ENCODE peak calls at places on chromosomes 12 and 14, in nine cellular contexts. One of them, this sample, is unnamed. For H3K4me1, the result is how much of the 10 kb centered on the place peaks cover.

GRCh38 chr12:107884769-107885694 is 110.5 kb downstream of the ASCL4 start:
- DNase-seq in Peyer's patch: peak
- DNase-seq in psoas muscle: peak
- DNase-seq in cardiac muscle cell: peak
- DNase-seq in GM23338: peak
- DNase-seq in IMR-90: peak
- DNase-seq in left ventricle myocardium inferior: no peak
- DNase-seq in CD8-positive, alpha-beta memory T cell: no peak
- DNase-seq in aorta: no peak
- DNase-seq in this sample: peak

GRCh38 chr12:74915718-74916117 is 293.9 kb downstream of the KCNC2 start:
- DNase-seq in aorta: no peak
- DNase-seq in CD8-positive, alpha-beta memory T cell: no peak
- DNase-seq in IMR-90: no peak
- DNase-seq in left ventricle myocardium inferior: no peak
- DNase-seq in GM23338: no peak
- DNase-seq in cardiac muscle cell: no peak
- DNase-seq in Peyer's patch: no peak
- DNase-seq in psoas muscle: no peak
- DNase-seq in this sample: no peak

GRCh38 chr12:109291531-109292341 is 17.3 kb downstream of the FOXN4 start:
- DNase-seq in Peyer's patch: peak
- DNase-seq in left ventricle myocardium inferior: peak
- DNase-seq in psoas muscle: no peak
- DNase-seq in aorta: peak
- DNase-seq in GM23338: peak
- DNase-seq in IMR-90: no peak
- DNase-seq in CD8-positive, alpha-beta memory T cell: no peak
- DNase-seq in cardiac muscle cell: peak
- DNase-seq in this sample: peak

GRCh38 chr14:104460920-104461651 is 118.5 kb upstream of the C14orf180 start:
- DNase-seq in aorta: no peak
- DNase-seq in GM23338: peak
- DNase-seq in CD8-positive, alpha-beta memory T cell: no peak
- DNase-seq in left ventricle myocardium inferior: no peak
- DNase-seq in cardiac muscle cell: peak
- DNase-seq in IMR-90: no peak
- DNase-seq in psoas muscle: no peak
- DNase-seq in Peyer's patch: no peak
- DNase-seq in this sample: peak

GRCh38 chr12:123141615-123142517 is 9.0 kb downstream of the PITPNM2 start:
- DNase-seq in CD8-positive, alpha-beta memory T cell: no peak
- DNase-seq in GM23338: peak
- DNase-seq in Peyer's patch: peak
- DNase-seq in psoas muscle: peak
- DNase-seq in left ventricle myocardium inferior: peak
- DNase-seq in IMR-90: peak
- DNase-seq in aorta: peak
- DNase-seq in cardiac muscle cell: peak
- DNase-seq in this sample: peak

GRCh38 chr12:96177013-96177412 is 17.2 kb upstream of the ELK3 start:
- DNase-seq in aorta: no peak
- DNase-seq in psoas muscle: no peak
- DNase-seq in CD8-positive, alpha-beta memory T cell: no peak
- DNase-seq in IMR-90: peak
- DNase-seq in left ventricle myocardium inferior: no peak
- DNase-seq in Peyer's patch: no peak
- DNase-seq in cardiac muscle cell: peak
- DNase-seq in GM23338: no peak
- DNase-seq in this sample: no peak

GRCh38 chr14:57199911-57200310 is 68.8 kb downstream of the EXOC5 start:
- DNase-seq in aorta: no peak
- DNase-seq in psoas muscle: no peak
- DNase-seq in Peyer's patch: no peak
- DNase-seq in CD8-positive, alpha-beta memory T cell: no peak
- DNase-seq in cardiac muscle cell: peak
- DNase-seq in left ventricle myocardium inferior: no peak
- DNase-seq in GM23338: no peak
- DNase-seq in IMR-90: peak
- DNase-seq in this sample: no peak

GRCh38 chr12:62933220-62933870 is 1.6 kb downstream of the PPM1H start:
- DNase-seq in IMR-90: no peak
- DNase-seq in psoas muscle: no peak
- DNase-seq in GM23338: peak
- DNase-seq in aorta: no peak
- DNase-seq in cardiac muscle cell: no peak
- DNase-seq in Peyer's patch: no peak
- DNase-seq in CD8-positive, alpha-beta memory T cell: no peak
- DNase-seq in left ventricle myocardium inferior: peak
- DNase-seq in this sample: no peak

GRCh38 chr12:120015313-120015712 is 26.3 kb downstream of the BICDL1 start:
- DNase-seq in GM23338: no peak
- DNase-seq in aorta: no peak
- DNase-seq in cardiac muscle cell: no peak
- DNase-seq in IMR-90: no peak
- DNase-seq in CD8-positive, alpha-beta memory T cell: peak
- DNase-seq in Peyer's patch: no peak
- DNase-seq in psoas muscle: no peak
- DNase-seq in left ventricle myocardium inferior: no peak
- DNase-seq in this sample: no peak

GRCh38 chr12:401235-402126 is at the start of gene CCDC77:
- DNase-seq in GM23338: peak
- DNase-seq in aorta: peak
- DNase-seq in Peyer's patch: peak
- DNase-seq in IMR-90: peak
- DNase-seq in cardiac muscle cell: peak
- DNase-seq in psoas muscle: peak
- DNase-seq in left ventricle myocardium inferior: peak
- DNase-seq in CD8-positive, alpha-beta memory T cell: peak
- DNase-seq in this sample: peak

GRCh38 chr14:78519863-78520262 is 349.7 kb downstream of the NRXN3 start:
- DNase-seq in Peyer's patch: peak
- DNase-seq in left ventricle myocardium inferior: no peak
- DNase-seq in cardiac muscle cell: peak
- DNase-seq in psoas muscle: no peak
- DNase-seq in GM23338: peak
- DNase-seq in CD8-positive, alpha-beta memory T cell: no peak
- DNase-seq in IMR-90: peak
- DNase-seq in aorta: no peak
- DNase-seq in this sample: no peak

GRCh38 chr14:30445852-30446251 is 113.1 kb upstream of the G2E3 start:
- DNase-seq in psoas muscle: no peak
- DNase-seq in left ventricle myocardium inferior: no peak
- DNase-seq in CD8-positive, alpha-beta memory T cell: no peak
- DNase-seq in aorta: no peak
- DNase-seq in Peyer's patch: no peak
- DNase-seq in GM23338: no peak
- DNase-seq in IMR-90: no peak
- DNase-seq in cardiac muscle cell: no peak
- DNase-seq in this sample: no peak

GRCh38 chr12:93982847-93983315 is 165.5 kb upstream of the PLXNC1 start:
- DNase-seq in psoas muscle: no peak
- DNase-seq in Peyer's patch: no peak
- DNase-seq in CD8-positive, alpha-beta memory T cell: no peak
- DNase-seq in IMR-90: peak
- DNase-seq in left ventricle myocardium inferior: no peak
- DNase-seq in GM23338: no peak
- DNase-seq in aorta: no peak
- DNase-seq in cardiac muscle cell: peak
- DNase-seq in this sample: no peak

DNA sequence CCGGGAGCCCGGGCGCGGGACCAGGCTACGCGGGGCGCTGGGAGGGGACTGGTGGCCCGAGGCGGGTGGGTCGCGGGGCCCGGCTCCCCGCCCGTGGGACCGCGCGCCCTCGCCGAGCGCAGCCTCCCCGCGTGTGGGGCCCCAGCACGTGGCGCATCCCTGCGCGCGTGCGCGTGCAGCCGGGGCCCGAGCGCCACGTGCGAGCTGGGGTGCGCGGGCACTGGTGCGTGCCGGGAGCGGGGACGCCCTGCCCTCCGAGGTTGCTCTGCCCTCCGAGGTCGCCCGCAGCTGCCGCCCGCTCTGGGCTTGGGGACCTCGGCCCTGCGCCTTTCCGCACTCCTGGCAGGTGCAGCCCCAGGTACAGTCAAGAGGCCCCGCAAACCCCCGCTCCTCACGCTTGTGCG is 365 bp upstream of the CCDC88C start:
- DNase-seq in cardiac muscle cell: peak
- DNase-seq in left ventricle myocardium inferior: no peak
- DNase-seq in aorta: no peak
- DNase-seq in GM23338: peak
- DNase-seq in IMR-90: no peak
- DNase-seq in psoas muscle: peak
- DNase-seq in Peyer's patch: peak
- DNase-seq in CD8-positive, alpha-beta memory T cell: peak
- DNase-seq in this sample: no peak
- H3K4me3 ChIP-seq in cardiac muscle cell: peak
- H3K4me3 ChIP-seq in left ventricle myocardium inferior: peak
- H3K4me3 ChIP-seq in aorta: peak
- H3K4me3 ChIP-seq in GM23338: peak
- H3K4me3 ChIP-seq in IMR-90: no peak
- H3K4me3 ChIP-seq in psoas muscle: peak
- H3K4me3 ChIP-seq in Peyer's patch: peak
- H3K4me3 ChIP-seq in CD8-positive, alpha-beta memory T cell: peak
- H3K4me3 ChIP-seq in this sample: peak

DNA sequence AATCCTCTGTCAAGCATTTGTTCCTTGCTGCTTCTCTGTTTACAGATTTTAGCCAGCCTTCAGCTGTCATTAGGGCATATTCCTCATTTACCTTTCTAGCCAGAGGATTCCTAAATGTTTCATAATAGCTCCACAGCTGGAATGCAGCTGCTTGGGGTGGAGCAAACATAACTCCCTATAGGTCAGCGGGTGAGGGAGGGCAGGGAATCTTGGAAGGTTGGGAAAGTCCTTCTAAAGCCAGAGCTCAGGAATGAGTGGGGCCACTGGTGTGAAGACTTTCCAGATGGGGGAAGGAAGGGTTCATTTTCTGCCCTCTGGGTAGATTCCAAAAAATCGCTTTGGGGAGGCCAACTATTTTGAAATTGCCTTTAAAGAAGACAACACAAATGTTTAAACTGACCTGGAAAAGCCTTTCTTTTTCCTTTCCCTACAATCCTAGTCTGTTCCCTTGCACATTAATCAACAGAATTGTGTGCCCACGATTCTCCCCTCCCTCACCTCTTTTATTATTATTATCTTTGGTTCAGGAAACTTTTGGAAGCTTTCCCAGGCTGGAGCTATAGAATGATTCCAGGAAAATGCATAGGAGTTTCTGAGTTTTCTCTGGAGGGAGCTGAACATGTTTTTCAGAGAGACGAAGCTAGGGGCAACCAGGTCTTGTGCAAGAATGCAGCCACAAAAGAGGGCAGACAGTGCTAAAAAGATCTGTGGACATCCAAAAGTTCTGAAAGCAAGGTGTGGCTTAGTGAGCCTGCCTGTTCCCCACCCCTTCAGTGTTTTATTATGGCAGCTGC is 16.5 kb upstream of the IRF2BPL start:
- DNase-seq in cardiac muscle cell: peak
- DNase-seq in CD8-positive, alpha-beta memory T cell: no peak
- DNase-seq in Peyer's patch: peak
- DNase-seq in aorta: peak
- DNase-seq in IMR-90: no peak
- DNase-seq in GM23338: peak
- DNase-seq in psoas muscle: peak
- DNase-seq in left ventricle myocardium inferior: peak
- DNase-seq in this sample: peak
- H3K4me1 ChIP-seq in cardiac muscle cell: half or more
- H3K4me1 ChIP-seq in CD8-positive, alpha-beta memory T cell: half or more
- H3K4me1 ChIP-seq in Peyer's patch: under half
- H3K4me1 ChIP-seq in aorta: under half
- H3K4me1 ChIP-seq in IMR-90: under half
- H3K4me1 ChIP-seq in GM23338: half or more
- H3K4me1 ChIP-seq in psoas muscle: half or more
- H3K4me1 ChIP-seq in left ventricle myocardium inferior: half or more
- H3K4me1 ChIP-seq in this sample: half or more

GRCh38 chr12:6384499-6385436 is 806 bp downstream of the LTBR start:
- DNase-seq in Peyer's patch: no peak
- DNase-seq in GM23338: no peak
- DNase-seq in left ventricle myocardium inferior: no peak
- DNase-seq in IMR-90: no peak
- DNase-seq in aorta: peak
- DNase-seq in CD8-positive, alpha-beta memory T cell: no peak
- DNase-seq in psoas muscle: no peak
- DNase-seq in cardiac muscle cell: no peak
- DNase-seq in this sample: no peak
- H3K4me3 ChIP-seq in Peyer's patch: peak
- H3K4me3 ChIP-seq in GM23338: no peak
- H3K4me3 ChIP-seq in left ventricle myocardium inferior: peak
- H3K4me3 ChIP-seq in IMR-90: peak
- H3K4me3 ChIP-seq in aorta: peak
- H3K4me3 ChIP-seq in CD8-positive, alpha-beta memory T cell: no peak
- H3K4me3 ChIP-seq in psoas muscle: peak
- H3K4me3 ChIP-seq in cardiac muscle cell: no peak
- H3K4me3 ChIP-seq in this sample: peak

GRCh38 chr12:116153096-116153495 is 124.4 kb downstream of the MED13L start:
- DNase-seq in psoas muscle: no peak
- DNase-seq in aorta: no peak
- DNase-seq in cardiac muscle cell: no peak
- DNase-seq in IMR-90: no peak
- DNase-seq in GM23338: no peak
- DNase-seq in Peyer's patch: no peak
- DNase-seq in left ventricle myocardium inferior: no peak
- DNase-seq in CD8-positive, alpha-beta memory T cell: no peak
- DNase-seq in this sample: no peak

GRCh38 chr12:116150452-116150851 is 127.0 kb downstream of the MED13L start:
- DNase-seq in left ventricle myocardium inferior: no peak
- DNase-seq in aorta: no peak
- DNase-seq in cardiac muscle cell: no peak
- DNase-seq in GM23338: no peak
- DNase-seq in Peyer's patch: no peak
- DNase-seq in psoas muscle: no peak
- DNase-seq in CD8-positive, alpha-beta memory T cell: no peak
- DNase-seq in IMR-90: no peak
- DNase-seq in this sample: no peak

GRCh38 chr12:116152268-116152667 is 125.2 kb downstream of the MED13L start:
- DNase-seq in psoas muscle: no peak
- DNase-seq in CD8-positive, alpha-beta memory T cell: no peak
- DNase-seq in cardiac muscle cell: peak
- DNase-seq in GM23338: no peak
- DNase-seq in IMR-90: peak
- DNase-seq in Peyer's patch: no peak
- DNase-seq in aorta: no peak
- DNase-seq in left ventricle myocardium inferior: no peak
- DNase-seq in this sample: no peak

GRCh38 chr12:116148844-116149243 is 128.6 kb downstream of the MED13L start:
- DNase-seq in cardiac muscle cell: no peak
- DNase-seq in IMR-90: no peak
- DNase-seq in left ventricle myocardium inferior: no peak
- DNase-seq in aorta: no peak
- DNase-seq in Peyer's patch: no peak
- DNase-seq in GM23338: no peak
- DNase-seq in psoas muscle: no peak
- DNase-seq in CD8-positive, alpha-beta memory T cell: no peak
- DNase-seq in this sample: no peak

DNA sequence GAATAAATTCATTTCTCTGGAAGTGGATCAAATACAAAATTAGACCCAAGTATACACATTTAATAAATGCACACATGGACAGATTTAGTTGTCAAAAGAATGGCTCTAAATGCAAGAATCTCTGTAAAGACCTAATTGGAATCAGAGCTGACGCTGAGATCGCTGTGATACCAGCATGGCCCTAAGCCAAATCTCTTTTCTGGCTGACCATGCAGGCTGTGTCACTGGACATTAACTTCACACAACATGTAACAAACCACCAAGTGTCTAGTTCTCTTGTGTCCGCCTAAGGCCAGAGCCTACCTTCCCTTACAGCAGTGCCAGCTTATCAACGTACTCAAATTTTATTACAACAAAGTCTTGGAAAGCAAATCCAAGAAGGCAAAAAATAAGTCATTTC is 127.5 kb downstream of the MED13L start:
- DNase-seq in cardiac muscle cell: no peak
- DNase-seq in psoas muscle: no peak
- DNase-seq in left ventricle myocardium inferior: no peak
- DNase-seq in Peyer's patch: no peak
- DNase-seq in IMR-90: no peak
- DNase-seq in GM23338: no peak
- DNase-seq in aorta: no peak
- DNase-seq in CD8-positive, alpha-beta memory T cell: no peak
- DNase-seq in this sample: no peak
- H3K4me1 ChIP-seq in cardiac muscle cell: half or more
- H3K4me1 ChIP-seq in psoas muscle: half or more
- H3K4me1 ChIP-seq in left ventricle myocardium inferior: half or more
- H3K4me1 ChIP-seq in Peyer's patch: under half
- H3K4me1 ChIP-seq in IMR-90: under half
- H3K4me1 ChIP-seq in GM23338: under half
- H3K4me1 ChIP-seq in aorta: under half
- H3K4me1 ChIP-seq in CD8-positive, alpha-beta memory T cell: under half
- H3K4me1 ChIP-seq in this sample: half or more